ENCODE peak calls at places on chromosomes 4 and X, in nine cellular contexts. T, Y, Q, V, M, B, L, O and J are unnamed samples. For H3K9me3 and H3K4me1, the result is how much of the 10 kb centered on the place peaks cover.

GRCh38 chr4:8359193-8359592 is 81.3 kb downstream of the ACOX3 start:
- DNase-seq in M (no peak), T (no peak), V (no peak), Q (no peak), Y (no peak), B (no peak), O (no peak), L (no peak), J (no peak)

GRCh38 chr4:168614316-168615057 is 117.6 kb downstream of the PALLD start:
- DNase-seq in Y (no peak), O (no peak), M (no peak), L (no peak), B (no peak), T (no peak), Q (no peak), V (no peak), J (peak)

GRCh38 chr4:164616961-164617360 is 137.0 kb upstream of the SMIM31 start:
- DNase-seq in B (no peak), M (no peak), Y (no peak), T (no peak), L (no peak), O (no peak), Q (no peak), V (no peak), J (no peak)

GRCh38 chr4:94160774-94161173 is 46.9 kb upstream of the SMARCAD1 start:
- DNase-seq in B (no peak), O (no peak), T (no peak), M (no peak), V (no peak), Q (no peak), L (no peak), Y (no peak), J (no peak)

GRCh38 chrX:2425281-2426071 is 75.3 kb downstream of the DHRSX start:
- DNase-seq in O (no peak), Q (no peak), T (no peak), B (no peak), V (no peak), M (no peak), Y (no peak), L (no peak), J (peak)

GRCh38 chrX:47181301-47181700 is 12.3 kb upstream of the UBA1 start:
- DNase-seq in V (no peak), M (no peak), O (no peak), B (no peak), L (no peak), T (no peak), Q (no peak), Y (no peak), J (no peak)

GRCh38 chr4:138090145-138090917 is 151.8 kb downstream of the SLC7A11 start:
- DNase-seq in T (peak), M (peak), V (peak), L (no peak), Q (peak), O (peak), B (no peak), Y (peak), J (peak)

GRCh38 chr4:20532871-20533870 is 167.1 kb upstream of the PACRGL start:
- DNase-seq in L (no peak), B (no peak), V (peak), O (no peak), M (no peak), Q (no peak), T (no peak), Y (no peak), J (peak)

GRCh38 chrX:151896734-151897474 is 15.8 kb upstream of the MAGEA4 start:
- DNase-seq in V (peak), L (no peak), O (no peak), Y (peak), T (no peak), B (no peak), M (no peak), Q (no peak), J (peak)

GRCh38 chr4:492412-492811 is 6.5 kb downstream of the ZNF721 start:
- DNase-seq in Y (no peak), B (no peak), T (no peak), Q (no peak), M (no peak), V (no peak), O (no peak), L (no peak), J (no peak)
- H3K9me3 ChIP-seq in Y (under half), B (under half), T (half or more), Q (under half), M (half or more), V (under half), O (under half), L (under half), J (under half)

GRCh38 chr4:183960021-183960420 is 54.9 kb downstream of the STOX2 start:
- DNase-seq in V (peak), M (peak), Y (peak), B (no peak), T (peak), Q (peak), L (no peak), O (no peak), J (peak)
- H3K4me3 ChIP-seq in V (no peak), M (no peak), Y (no peak), B (no peak), T (peak), Q (no peak), L (no peak), O (no peak), J (peak)

GRCh38 chrX:120308959-120309872 is 2.0 kb downstream of the TMEM255A start:
- DNase-seq in L (peak), V (peak), Q (peak), O (peak), T (peak), B (peak), Y (no peak), M (peak), J (no peak)
- H3K4me1 ChIP-seq in L (under half), V (under half), Q (under half), O (under half), T (under half), B (under half), Y (under half), M (under half), J (under half)

GRCh38 chrX:54945224-54945623 is 24.6 kb downstream of the TRO start:
- DNase-seq in V (no peak), M (no peak), T (no peak), O (no peak), B (no peak), L (no peak), Y (no peak), Q (no peak), J (no peak)
- H3K9me3 ChIP-seq in V (under half), M (under half), T (under half), O (under half), B (under half), L (under half), Y (under half), Q (under half), J (under half)

DNA sequence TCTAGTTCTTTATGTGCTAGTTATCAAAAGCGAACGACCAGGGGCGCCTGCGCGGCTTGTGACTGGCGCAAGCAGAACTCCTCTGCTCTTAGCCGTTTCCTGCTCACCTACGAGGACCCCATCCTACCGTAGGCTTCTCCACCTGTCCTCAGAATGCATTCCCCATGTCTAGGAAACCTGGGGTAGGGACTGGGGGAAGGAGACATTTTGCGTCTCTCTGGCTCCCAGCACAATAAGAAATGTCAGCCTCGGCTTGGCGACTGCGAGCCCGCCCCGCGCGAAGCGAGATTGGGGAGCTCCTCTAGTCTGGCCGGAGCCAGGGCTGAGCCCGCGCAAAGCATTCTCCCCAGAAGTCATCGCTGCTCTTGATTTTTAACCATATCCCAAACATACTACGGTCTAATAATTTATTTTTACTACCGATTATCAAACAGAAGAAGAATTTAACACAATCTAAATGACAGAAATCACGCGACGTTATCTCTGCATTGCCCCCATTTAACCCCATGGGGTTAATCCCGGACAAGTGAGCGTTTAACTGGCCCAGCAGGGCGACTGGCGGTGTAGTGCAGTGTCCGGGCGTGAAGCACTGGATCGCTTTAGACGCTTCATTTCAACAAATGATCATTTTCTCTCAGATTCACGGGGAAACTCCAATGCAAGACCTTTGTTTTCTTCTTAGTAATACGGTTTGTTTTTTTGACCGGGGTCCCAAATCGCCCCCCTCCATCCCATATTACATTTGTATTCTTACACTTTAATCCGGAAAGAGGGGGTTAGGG is 7.9 kb upstream of the PITX2 start:
- DNase-seq in T (no peak), Y (no peak), Q (no peak), V (no peak), M (no peak), L (no peak), B (no peak), O (no peak), J (no peak)
- H3K4me3 ChIP-seq in T (no peak), Y (no peak), Q (no peak), V (no peak), M (no peak), L (no peak), B (no peak), O (no peak), J (no peak)

DNA sequence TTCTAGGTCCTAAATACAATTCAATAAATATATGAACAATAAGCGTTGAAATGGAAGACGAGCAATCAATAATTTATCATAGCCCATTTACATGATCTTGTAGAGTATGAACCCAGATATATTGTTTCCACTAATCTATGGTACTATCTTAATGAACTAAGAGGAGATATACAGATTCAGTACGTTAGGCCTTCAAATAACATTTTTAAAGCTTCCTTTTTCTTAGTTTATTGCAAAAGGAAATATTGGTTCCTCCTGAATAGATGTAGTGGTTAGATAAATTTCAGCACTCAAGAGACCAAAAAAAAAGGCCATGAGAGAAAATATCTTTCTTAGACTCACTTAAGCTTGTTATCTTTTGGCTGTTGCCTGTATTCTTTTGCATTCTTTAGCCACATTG is 147.5 kb upstream of the PITX2 start:
- DNase-seq in T (no peak), B (no peak), O (no peak), Q (no peak), V (no peak), L (no peak), M (no peak), Y (no peak), J (no peak)
- H3K4me1 ChIP-seq in T (under half), B (under half), O (under half), Q (under half), V (under half), L (under half), M (under half), Y (under half), J (under half)

DNA sequence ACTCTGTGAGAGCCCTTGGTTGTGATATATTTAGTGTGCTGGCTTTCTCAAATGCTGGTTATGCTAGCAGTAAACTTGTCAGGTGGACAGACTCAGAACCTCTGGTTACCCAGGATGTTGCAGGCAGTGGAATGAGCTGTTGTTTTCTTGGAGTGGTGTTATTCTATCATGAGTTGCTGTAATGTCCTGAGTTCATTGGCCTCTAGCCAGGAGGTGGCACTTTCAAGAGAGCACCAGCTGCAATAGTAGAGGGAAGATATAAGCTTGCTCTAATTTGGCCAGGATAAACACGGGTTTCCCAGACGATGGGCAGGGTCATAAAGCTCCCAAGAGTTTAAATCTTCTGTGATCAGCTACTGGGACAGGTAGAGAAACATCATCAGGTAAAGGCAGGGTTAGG is 95.0 kb upstream of the UBQLN2 start:
- DNase-seq in O (no peak), V (no peak), Q (no peak), T (no peak), Y (no peak), M (no peak), B (no peak), L (no peak), J (no peak)
- H3K9me3 ChIP-seq in O (under half), V (under half), Q (under half), T (under half), Y (under half), M (under half), B (under half), L (under half), J (under half)

GRCh38 chrX:133046601-133047000 is 50.3 kb downstream of the USP26 start:
- DNase-seq in O (no peak), Q (no peak), L (no peak), Y (no peak), V (no peak), B (no peak), M (no peak), T (no peak), J (no peak)
- H3K4me3 ChIP-seq in O (no peak), Q (no peak), L (no peak), Y (no peak), V (no peak), B (no peak), M (no peak), T (no peak), J (no peak)

GRCh38 chr4:166229799-166230198 is 356.8 kb downstream of the TLL1 start:
- DNase-seq in Q (no peak), Y (no peak), V (no peak), B (no peak), T (no peak), L (no peak), M (no peak), O (no peak), J (no peak)
- H3K4me1 ChIP-seq in Q (under half), Y (under half), V (under half), B (under half), T (under half), L (under half), M (under half), O (under half), J (under half)